ENCODE peak calls at places on chromosomes 16 and 17, in four cellular contexts. D is ascending aorta, V is adrenal gland, N is Peyer's patch. C is an unnamed sample.

GRCh38 chr17:28406478-28406824 is 439 bp upstream of the SLC46A1 start:
- DNase-seq in V (peak; percentile 39), D (no peak), N (no peak), C (no peak)

GRCh38 chr16:28100810-28101532 is 37.5 kb upstream of the GSG1L start:
- DNase-seq in N (no peak), V (no peak), D (no peak), C (peak; percentile 22)

GRCh38 chr17:43324205-43324893 is 74.4 kb upstream of the ARL4D start:
- DNase-seq in N (peak; percentile 39), D (no peak), V (no peak), C (no peak)

GRCh38 chr16:54974391-54974790 is 43.7 kb downstream of the IRX5 start:
- DNase-seq in V (no peak), D (no peak), N (no peak), C (no peak)

GRCh38 chr17:74566132-74566753 is 1.1 kb downstream of the CD300H start:
- DNase-seq in V (peak; percentile 44), N (peak; percentile 22), D (no peak), C (no peak)

GRCh38 chr16:81384006-81384405 is 60.6 kb upstream of the CMIP start:
- DNase-seq in D (no peak), N (no peak), V (no peak), C (no peak)

GRCh38 chr17:57369509-57369945 is 113.2 kb downstream of the MSI2 start:
- DNase-seq in V (no peak), N (no peak), D (no peak), C (no peak)

GRCh38 chr16:85229869-85230416 is 117.7 kb upstream of the CIBAR2 start:
- DNase-seq in D (no peak), N (no peak), V (no peak), C (no peak)

GRCh38 chr17:18321309-18321708 is 6.2 kb downstream of the SMCR8 start:
- DNase-seq in N (no peak), D (no peak), V (no peak), C (no peak)

GRCh38 chr17:2138318-2138717 is 83.4 kb downstream of the HIC1 start:
- DNase-seq in N (peak; percentile 51), D (no peak), V (peak; percentile 45), C (no peak)

GRCh38 chr17:15908378-15908777 is 36.6 kb upstream of the ADORA2B start:
- DNase-seq in D (no peak), N (no peak), V (no peak), C (no peak)

GRCh38 chr16:46658925-46659324 is 30.1 kb downstream of the VPS35 start:
- DNase-seq in V (peak; percentile 41), D (no peak), N (peak; percentile 34), C (peak; percentile 78)

GRCh38 chr17:55641559-55642160 is 81.0 kb downstream of the TMEM100 start:
- DNase-seq in V (peak; percentile 81), D (peak; percentile 70), N (peak; percentile 41), C (peak; percentile 60)

GRCh38 chr16:70253291-70254094 is 1.8 kb upstream of the EXOSC6 start:
- DNase-seq in D (no peak), V (peak; percentile 48), N (peak; percentile 34), C (no peak)

GRCh38 chr16:8713635-8714097 is 39.2 kb downstream of the ABAT start:
- DNase-seq in D (no peak), N (no peak), V (no peak), C (no peak)

GRCh38 chr17:82819015-82819414 is 20.8 kb downstream of the ZNF750 start:
- DNase-seq in D (no peak), V (no peak), N (no peak), C (no peak)

GRCh38 chr16:14131774-14132695 is 60.9 kb downstream of the MRTFB start:
- DNase-seq in D (no peak), N (no peak), V (no peak), C (no peak)

GRCh38 chr17:69560987-69561441 is 146.5 kb downstream of the MAP2K6 start:
- DNase-seq in N (no peak), D (no peak), V (no peak), C (no peak)

GRCh38 chr17:61240851-61241468 is 158.7 kb upstream of the TBX2 start:
- DNase-seq in N (no peak), D (no peak), V (no peak), C (no peak)

GRCh38 chr17:74749262-74750038 is 1.0 kb downstream of the NHERF1 start:
- DNase-seq in D (no peak), N (peak; percentile 49), V (peak; percentile 59), C (no peak)

GRCh38 chr16:2720063-2720455 is at the start of gene PRSS27:
- DNase-seq in N (no peak), D (no peak), V (no peak), C (peak; percentile 80)

GRCh38 chr17:72507370-72507769 is 386.6 kb downstream of the SOX9 start:
- DNase-seq in V (no peak), D (no peak), N (no peak), C (no peak)

GRCh38 chr16:74922150-74923138 is 62.5 kb downstream of the WDR59 start:
- DNase-seq in V (no peak), N (no peak), D (no peak), C (no peak)

GRCh38 chr17:72619976-72620650 is 472.4 kb downstream of the SLC39A11 start:
- DNase-seq in D (no peak), V (no peak), N (no peak), C (no peak)

GRCh38 chr16:56332464-56333079 is 92.8 kb downstream of the AMFR start:
- DNase-seq in N (no peak), D (no peak), V (peak; percentile 89), C (peak; percentile 81)

GRCh38 chr17:21210411-21211076 is 3.4 kb downstream of the TMEM11 start:
- DNase-seq in D (no peak), V (no peak), N (no peak), C (no peak)

GRCh38 chr17:68886401-68886800 is 68.8 kb downstream of the ABCA8 start:
- DNase-seq in V (no peak), N (no peak), D (no peak), C (no peak)

GRCh38 chr17:12282056-12282455 is 261.4 kb downstream of the MAP2K4 start:
- DNase-seq in N (no peak), D (no peak), V (no peak), C (no peak)

GRCh38 chr17:28567604-28568003 is 3.7 kb downstream of the PIGS start:
- DNase-seq in D (no peak), N (no peak), V (no peak), C (no peak)

GRCh38 chr16:56258508-56259424 is 67.5 kb downstream of the GNAO1 start:
- DNase-seq in N (no peak), V (no peak), D (no peak), C (no peak)

GRCh38 chr16:75244225-75244792 is 7.1 kb downstream of the BCAR1 start:
- DNase-seq in D (peak; percentile 92), V (no peak), N (peak; percentile 22), C (no peak)

GRCh38 chr17:81393684-81394376 is 1.4 kb upstream of the BAHCC1 start:
- DNase-seq in N (peak; percentile 79), D (peak; percentile 100), V (peak; percentile 100), C (peak; percentile 100)
- H3K4me1 ChIP-seq in N (peaks cover 49% of the 10 kb centered on the region), D (peaks cover 14% of the 10 kb centered on the region), V (peaks cover 26% of the 10 kb centered on the region), C (peaks cover 26% of the 10 kb centered on the region)

GRCh38 chr17:77935121-77935571 is 23.4 kb upstream of the TNRC6C start:
- DNase-seq in N (no peak), V (no peak), D (no peak), C (no peak)
- H3K4me3 ChIP-seq in N (no peak overlapping the region), V (no peak overlapping the region), D (no peak overlapping the region), C (no peak overlapping the region)

GRCh38 chr16:11956558-11956957 is 8.5 kb upstream of the TNFRSF17 start:
- DNase-seq in D (no peak), V (no peak), N (no peak), C (no peak)
- H3K27ac ChIP-seq in D (no peak overlapping the region), V (no peak overlapping the region), N (no peak overlapping the region), C (no peak overlapping the region)

GRCh38 chr17:50182783-50183438 is 17.1 kb downstream of the SGCA start:
- DNase-seq in N (no peak), V (no peak), D (no peak), C (peak; percentile 43)
- H3K4me1 ChIP-seq in N (peaks cover 11% of the 10 kb centered on the region), V (peaks cover 7% of the 10 kb centered on the region), D (peaks cover 12% of the 10 kb centered on the region), C (peaks cover 33% of the 10 kb centered on the region)

GRCh38 chr16:12900599-12901203 is 697 bp upstream of the SHISA9 start:
- DNase-seq in D (no peak), V (no peak), N (no peak), C (no peak)

GRCh38 chr16:12902511-12903324 is 1.3 kb downstream of the SHISA9 start:
- DNase-seq in V (no peak), D (no peak), N (no peak), C (no peak)

GRCh38 chr16:12901597-12902436 is at the start of gene SHISA9:
- DNase-seq in N (no peak), V (no peak), D (no peak), C (no peak)

GRCh38 chr16:12899529-12900168 is 1.7 kb upstream of the SHISA9 start:
- DNase-seq in V (no peak), N (no peak), D (no peak), C (no peak)

GRCh38 chr16:12901204-12901596 is 198 bp upstream of the SHISA9 start:
- DNase-seq in N (no peak), D (no peak), V (no peak), C (no peak)
- H3K4me3 ChIP-seq in N (no peak overlapping the region), D (no peak overlapping the region), V (no peak overlapping the region), C (no peak overlapping the region)

GRCh38 chr16:1511662-1512061 is 18.5 kb downstream of the TELO2 start:
- DNase-seq in D (no peak), N (no peak), V (no peak), C (no peak)

GRCh38 chr16:1510941-1511351 is 17.8 kb downstream of the TELO2 start:
- DNase-seq in D (no peak), V (no peak), N (no peak), C (no peak)

GRCh38 chr16:1508494-1509167 is 15.5 kb downstream of the TELO2 start:
- DNase-seq in D (no peak), N (no peak), V (no peak), C (no peak)

GRCh38 chr16:1509307-1510221 is 16.4 kb downstream of the TELO2 start:
- DNase-seq in V (no peak), N (no peak), D (peak; percentile 87), C (no peak)

GRCh38 chr16:1510272-1510671 is 17.1 kb downstream of the TELO2 start:
- DNase-seq in D (no peak), V (no peak), N (no peak), C (no peak)
- H3K27ac ChIP-seq in D (peak overlapping the region; percentile 83), V (peak overlapping the region; percentile 73), N (peak overlapping the region; percentile 44), C (peak overlapping the region; percentile 57)

DNA sequence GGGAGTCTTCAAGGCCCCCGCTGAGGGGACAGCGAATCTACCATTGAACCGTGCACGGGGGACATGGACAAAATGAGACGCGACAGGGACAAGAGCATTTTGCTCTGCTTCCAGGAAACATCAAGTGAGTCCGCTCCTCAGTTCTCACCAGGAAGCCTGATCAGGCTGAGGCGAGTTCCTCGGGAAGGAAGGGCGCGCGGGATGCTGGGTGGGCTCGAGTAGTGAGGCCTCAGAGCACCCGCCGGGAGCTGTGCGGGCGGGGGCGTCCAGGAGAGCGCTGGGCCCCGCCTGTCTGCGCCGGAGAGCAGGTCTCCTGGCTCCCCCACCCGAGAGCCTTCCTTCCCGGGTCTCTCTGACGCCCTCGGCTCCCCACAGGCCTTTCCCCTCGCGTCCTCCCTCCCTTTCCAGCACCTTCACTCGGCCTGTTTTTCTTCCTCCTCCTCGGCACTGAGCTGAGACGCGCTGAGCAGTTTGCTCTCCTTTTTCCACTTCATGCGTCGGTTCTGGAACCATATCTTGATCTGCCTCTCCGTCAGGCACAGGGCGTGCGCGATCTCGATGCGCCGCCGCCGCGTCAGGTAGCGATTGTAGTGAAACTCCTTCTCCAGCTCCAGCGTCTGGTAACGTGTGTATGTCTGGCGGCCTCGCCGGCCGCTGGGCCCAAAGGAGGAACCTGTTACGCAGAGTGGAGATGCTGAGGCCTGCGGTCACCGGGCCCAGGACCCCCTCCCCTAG is 2.6 kb upstream of the HOXB5 start:
- DNase-seq in N (no peak), V (no peak), D (no peak), C (no peak)
- H3K4me1 ChIP-seq in N (peaks cover 33% of the 10 kb centered on the region), V (no peaks in the 10 kb centered on the region), D (peaks cover 9% of the 10 kb centered on the region), C (peaks cover 36% of the 10 kb centered on the region)

C was measured in left lung.